ENCODE peak calls at places on chromosome 6, in six cellular contexts. Q, F, X, V, B and I are unnamed samples.

GRCh38 chr6:157673596-157673995 is 149.4 kb upstream of the SNX9 start:
- DNase-seq in F (no peak), B (no peak), Q (no peak), V (no peak), X (no peak), I (no peak)

GRCh38 chr6:5511924-5512323 is 250.6 kb downstream of the FARS2 start:
- DNase-seq in F (peak), Q (peak), B (no peak), X (no peak), V (no peak), I (peak)

GRCh38 chr6:12538881-12539357 is 177.6 kb upstream of the PHACTR1 start:
- DNase-seq in V (no peak), Q (no peak), X (no peak), B (no peak), F (peak), I (no peak)

GRCh38 chr6:151553416-151554158 is 59.8 kb downstream of the CCDC170 start:
- DNase-seq in B (no peak), V (no peak), X (no peak), Q (peak), F (no peak), I (peak)

GRCh38 chr6:69647726-69648125 is 149.1 kb downstream of the LMBRD1 start:
- DNase-seq in Q (no peak), B (no peak), F (no peak), X (no peak), V (no peak), I (no peak)

GRCh38 chr6:109103942-109104341 is 8.6 kb downstream of the CEP57L1 start:
- DNase-seq in V (no peak), F (no peak), B (no peak), Q (no peak), X (no peak), I (no peak)

GRCh38 chr6:57242505-57242904 is 20.4 kb upstream of the RAB23 start:
- DNase-seq in V (no peak), F (peak), B (no peak), Q (peak), X (no peak), I (peak)

GRCh38 chr6:155377061-155377460 is 62.8 kb upstream of the TFB1M start:
- DNase-seq in V (no peak), B (no peak), Q (peak), F (peak), X (no peak), I (peak)

GRCh38 chr6:48111143-48111506 is at the start of gene PTCHD4:
- DNase-seq in F (peak), X (peak), V (no peak), Q (peak), B (no peak), I (peak)

GRCh38 chr6:110323004-110323657 is 35.0 kb downstream of the METTL24 start:
- DNase-seq in V (no peak), Q (no peak), B (no peak), F (no peak), X (peak), I (no peak)

GRCh38 chr6:150036081-150036480 is 10.7 kb upstream of the RAET1L start:
- DNase-seq in B (no peak), X (no peak), Q (no peak), F (no peak), V (no peak), I (no peak)

GRCh38 chr6:73870907-73871306 is 174.9 kb downstream of the CD109 start:
- DNase-seq in V (no peak), X (no peak), Q (no peak), F (peak), B (no peak), I (no peak)

GRCh38 chr6:146543211-146543939 is at the start of gene RAB32:
- DNase-seq in V (peak), B (no peak), F (peak), Q (peak), X (peak), I (peak)

GRCh38 chr6:169092375-169092774 is 161.3 kb downstream of the THBS2 start:
- DNase-seq in F (no peak), Q (no peak), X (no peak), B (no peak), V (no peak), I (no peak)

GRCh38 chr6:80658926-80659325 is 552.5 kb downstream of the BCKDHB start:
- DNase-seq in X (no peak), B (no peak), F (no peak), V (no peak), Q (no peak), I (no peak)

GRCh38 chr6:51550243-51550642 is 537.2 kb downstream of the PKHD1 start:
- DNase-seq in F (no peak), Q (no peak), X (no peak), V (no peak), B (no peak), I (no peak)

GRCh38 chr6:155158044-155158843 is 105.6 kb upstream of the CLDN20 start:
- DNase-seq in F (peak), B (no peak), Q (peak), V (no peak), X (no peak), I (peak)

GRCh38 chr6:169783971-169784930 is 32.8 kb downstream of the ERMARD start:
- DNase-seq in Q (no peak), F (no peak), V (no peak), B (no peak), X (no peak), I (no peak)

GRCh38 chr6:158818008-158818579 is 1.1 kb downstream of the EZR start:
- DNase-seq in V (peak), B (peak), F (peak), Q (peak), X (peak), I (peak)

GRCh38 chr6:79466222-79466834 is 70.9 kb downstream of the LCA5 start:
- DNase-seq in B (no peak), V (no peak), Q (peak), X (peak), F (no peak), I (peak)

GRCh38 chr6:36204068-36204753 is 7.7 kb downstream of the BRPF3 start:
- DNase-seq in B (no peak), F (no peak), Q (no peak), V (no peak), X (no peak), I (no peak)

GRCh38 chr6:109255946-109256628 is 126.2 kb downstream of the CD164 start:
- DNase-seq in Q (no peak), F (no peak), B (no peak), V (no peak), X (no peak), I (no peak)

GRCh38 chr6:41442800-41443501 is 103.2 kb upstream of the FOXP4 start:
- DNase-seq in Q (peak), V (peak), B (no peak), F (no peak), X (peak), I (peak)

GRCh38 chr6:30171677-30172471 is 8.5 kb downstream of the TRIM15 start:
- DNase-seq in X (peak), Q (no peak), V (no peak), B (no peak), F (no peak), I (peak)

GRCh38 chr6:90368601-90369000 is 72.0 kb upstream of the BACH2 start:
- DNase-seq in Q (peak), V (no peak), B (no peak), F (no peak), X (no peak), I (peak)